ENCODE peak calls at places on chromosomes 3 and 15, in eight cellular contexts. One of them, this sample, is unnamed.

GRCh38 chr3:48199117-48199516 is 10.9 kb upstream of the CDC25A start:
- DNase-seq in stomach: no peak
- DNase-seq in sigmoid colon: no peak
- DNase-seq in testis: no peak
- DNase-seq in transverse colon: no peak
- DNase-seq in heart left ventricle: no peak
- DNase-seq in A549: no peak
- DNase-seq in adrenal gland: no peak
- DNase-seq in this sample: no peak

GRCh38 chr3:185750015-185750414 is 74.8 kb downstream of the IGF2BP2 start:
- DNase-seq in stomach: no peak
- DNase-seq in sigmoid colon: no peak
- DNase-seq in testis: no peak
- DNase-seq in transverse colon: no peak
- DNase-seq in heart left ventricle: no peak
- DNase-seq in A549: no peak
- DNase-seq in adrenal gland: no peak
- DNase-seq in this sample: no peak

GRCh38 chr3:621714-622113 is 425.2 kb downstream of the CHL1 start:
- DNase-seq in stomach: no peak
- DNase-seq in sigmoid colon: no peak
- DNase-seq in testis: no peak
- DNase-seq in transverse colon: no peak
- DNase-seq in heart left ventricle: no peak
- DNase-seq in A549: no peak
- DNase-seq in adrenal gland: no peak
- DNase-seq in this sample: no peak

GRCh38 chr15:43932907-43933306 is 106.1 kb downstream of the WDR76 start:
- DNase-seq in stomach: no peak
- DNase-seq in sigmoid colon: no peak
- DNase-seq in testis: peak; percentile 33
- DNase-seq in transverse colon: no peak
- DNase-seq in heart left ventricle: no peak
- DNase-seq in A549: no peak
- DNase-seq in adrenal gland: no peak
- DNase-seq in this sample: no peak

GRCh38 chr3:153348457-153349137 is 186.6 kb downstream of the RAP2B start:
- DNase-seq in stomach: no peak
- DNase-seq in sigmoid colon: no peak
- DNase-seq in testis: no peak
- DNase-seq in transverse colon: no peak
- DNase-seq in heart left ventricle: no peak
- DNase-seq in A549: no peak
- DNase-seq in adrenal gland: no peak
- DNase-seq in this sample: no peak

GRCh38 chr3:55910543-55910942 is 423.4 kb upstream of the WNT5A start:
- DNase-seq in stomach: no peak
- DNase-seq in sigmoid colon: no peak
- DNase-seq in testis: no peak
- DNase-seq in transverse colon: no peak
- DNase-seq in heart left ventricle: no peak
- DNase-seq in A549: no peak
- DNase-seq in adrenal gland: no peak
- DNase-seq in this sample: no peak

GRCh38 chr3:159619341-159619885 is 369.2 kb upstream of the IL12A start:
- DNase-seq in stomach: no peak
- DNase-seq in sigmoid colon: no peak
- DNase-seq in testis: no peak
- DNase-seq in transverse colon: no peak
- DNase-seq in heart left ventricle: no peak
- DNase-seq in A549: no peak
- DNase-seq in adrenal gland: no peak
- DNase-seq in this sample: no peak

GRCh38 chr15:68930268-68931022 is at the start of gene SPESP1:
- DNase-seq in stomach: peak; percentile 49
- DNase-seq in sigmoid colon: peak; percentile 80
- DNase-seq in testis: peak; percentile 80
- DNase-seq in transverse colon: peak; percentile 56
- DNase-seq in heart left ventricle: peak; percentile 89
- DNase-seq in A549: no peak
- DNase-seq in adrenal gland: peak; percentile 47
- DNase-seq in this sample: no peak

GRCh38 chr3:42707620-42708355 is 5.2 kb upstream of the HHATL start:
- DNase-seq in stomach: no peak
- DNase-seq in sigmoid colon: peak; percentile 30
- DNase-seq in testis: no peak
- DNase-seq in transverse colon: no peak
- DNase-seq in heart left ventricle: no peak
- DNase-seq in A549: no peak
- DNase-seq in adrenal gland: no peak
- DNase-seq in this sample: no peak

GRCh38 chr3:98985406-98985805 is 83.9 kb upstream of the DCBLD2 start:
- DNase-seq in stomach: no peak
- DNase-seq in sigmoid colon: no peak
- DNase-seq in testis: no peak
- DNase-seq in transverse colon: no peak
- DNase-seq in heart left ventricle: no peak
- DNase-seq in A549: no peak
- DNase-seq in adrenal gland: no peak
- DNase-seq in this sample: no peak

GRCh38 chr3:125374501-125374995 is 577 bp downstream of the ZNF148 start:
- DNase-seq in stomach: peak; percentile 30
- DNase-seq in sigmoid colon: no peak
- DNase-seq in testis: peak; percentile 44
- DNase-seq in transverse colon: peak; percentile 43
- DNase-seq in heart left ventricle: peak; percentile 62
- DNase-seq in A549: peak; percentile 38
- DNase-seq in adrenal gland: peak; percentile 49
- DNase-seq in this sample: no peak

GRCh38 chr3:125378762-125379161 is 3.6 kb upstream of the ZNF148 start:
- DNase-seq in stomach: no peak
- DNase-seq in sigmoid colon: no peak
- DNase-seq in testis: no peak
- DNase-seq in transverse colon: no peak
- DNase-seq in heart left ventricle: no peak
- DNase-seq in A549: no peak
- DNase-seq in adrenal gland: no peak
- DNase-seq in this sample: no peak

GRCh38 chr3:125375950-125376679 is 990 bp upstream of the ZNF148 start:
- DNase-seq in stomach: no peak
- DNase-seq in sigmoid colon: no peak
- DNase-seq in testis: no peak
- DNase-seq in transverse colon: no peak
- DNase-seq in heart left ventricle: no peak
- DNase-seq in A549: peak; percentile 21
- DNase-seq in adrenal gland: no peak
- DNase-seq in this sample: no peak

GRCh38 chr3:125379483-125379882 is 4.4 kb upstream of the ZNF148 start:
- DNase-seq in stomach: no peak
- DNase-seq in sigmoid colon: no peak
- DNase-seq in testis: no peak
- DNase-seq in transverse colon: no peak
- DNase-seq in heart left ventricle: no peak
- DNase-seq in A549: no peak
- DNase-seq in adrenal gland: no peak
- DNase-seq in this sample: no peak

DNA sequence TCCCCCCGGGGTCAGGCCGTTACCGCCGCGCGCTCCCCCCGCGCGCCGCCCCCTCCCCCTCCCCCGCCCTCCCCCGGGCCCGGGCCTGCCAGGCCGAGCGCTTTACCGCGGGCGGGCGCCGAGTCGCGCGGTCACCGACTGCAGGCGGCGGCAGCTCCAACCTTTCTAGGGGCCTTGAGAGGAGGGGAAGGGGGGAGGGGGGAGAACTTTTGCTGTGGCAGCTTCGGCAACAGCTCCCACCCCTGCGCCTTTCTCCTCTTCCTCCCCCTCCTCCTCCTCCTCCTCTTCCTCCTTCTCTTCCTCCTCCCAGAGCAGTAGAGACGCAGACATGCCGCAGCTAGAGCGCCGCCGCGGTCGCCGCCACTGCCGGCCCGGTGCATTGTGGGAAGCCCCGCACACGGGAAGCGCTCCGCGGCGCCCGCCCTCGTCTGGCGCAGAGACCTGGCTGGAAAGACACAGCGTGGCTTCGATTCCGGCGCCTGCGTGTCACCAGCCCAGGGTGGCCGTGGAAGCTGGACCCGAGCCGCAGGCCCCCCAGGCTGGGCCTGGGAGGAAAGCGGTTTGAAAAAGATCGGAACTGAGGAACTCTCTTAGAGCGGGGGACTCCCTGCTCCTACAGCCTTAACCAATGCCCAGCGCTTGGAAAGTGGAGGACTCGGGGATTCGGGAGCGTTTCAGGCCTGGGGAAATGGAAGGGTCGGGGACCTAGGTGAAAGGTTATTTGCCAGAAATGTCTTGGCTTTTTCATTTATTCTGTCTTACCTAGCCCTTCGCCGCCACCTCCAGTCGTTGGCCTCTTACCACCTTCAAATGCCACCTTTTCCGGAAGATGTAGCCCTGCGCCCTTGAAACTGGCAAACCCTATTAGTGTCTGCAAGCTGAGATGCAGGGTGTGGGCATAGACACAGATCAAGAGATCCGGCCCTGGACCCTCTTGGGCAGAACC is at the start of gene ZNF148:
- DNase-seq in stomach: peak; percentile 91
- DNase-seq in sigmoid colon: peak; percentile 93
- DNase-seq in testis: peak; percentile 92
- DNase-seq in transverse colon: peak; percentile 92
- DNase-seq in heart left ventricle: peak; percentile 97
- DNase-seq in A549: peak; percentile 49
- DNase-seq in adrenal gland: peak; percentile 91
- DNase-seq in this sample: peak; percentile 30
- TF ChIP-seq POLR2A in stomach: no peak
- TF ChIP-seq POLR2A in sigmoid colon: peak; percentile 78
- TF ChIP-seq POLR2A in testis: no peak
- TF ChIP-seq POLR2A in transverse colon: peak; percentile 89
- TF ChIP-seq POLR2A in heart left ventricle: peak; percentile 75
- TF ChIP-seq POLR2A in A549: peak; percentile 84
- TF ChIP-seq POLR2A in adrenal gland: peak; percentile 67
- TF ChIP-seq POLR2A in this sample: peak; percentile 48

GRCh38 chr3:143763568-143764162 is 84.6 kb downstream of the SLC9A9 start:
- DNase-seq in stomach: no peak
- DNase-seq in sigmoid colon: no peak
- DNase-seq in testis: no peak
- DNase-seq in transverse colon: no peak
- DNase-seq in heart left ventricle: no peak
- DNase-seq in A549: no peak
- DNase-seq in adrenal gland: no peak
- DNase-seq in this sample: no peak
- TF ChIP-seq CTCF in stomach: no peak
- TF ChIP-seq CTCF in sigmoid colon: no peak
- TF ChIP-seq CTCF in testis: no peak
- TF ChIP-seq CTCF in transverse colon: no peak
- TF ChIP-seq CTCF in heart left ventricle: no peak
- TF ChIP-seq CTCF in A549: peak; percentile 21
- TF ChIP-seq CTCF in adrenal gland: no peak
- TF ChIP-seq CTCF in this sample: peak; percentile 19

DNA sequence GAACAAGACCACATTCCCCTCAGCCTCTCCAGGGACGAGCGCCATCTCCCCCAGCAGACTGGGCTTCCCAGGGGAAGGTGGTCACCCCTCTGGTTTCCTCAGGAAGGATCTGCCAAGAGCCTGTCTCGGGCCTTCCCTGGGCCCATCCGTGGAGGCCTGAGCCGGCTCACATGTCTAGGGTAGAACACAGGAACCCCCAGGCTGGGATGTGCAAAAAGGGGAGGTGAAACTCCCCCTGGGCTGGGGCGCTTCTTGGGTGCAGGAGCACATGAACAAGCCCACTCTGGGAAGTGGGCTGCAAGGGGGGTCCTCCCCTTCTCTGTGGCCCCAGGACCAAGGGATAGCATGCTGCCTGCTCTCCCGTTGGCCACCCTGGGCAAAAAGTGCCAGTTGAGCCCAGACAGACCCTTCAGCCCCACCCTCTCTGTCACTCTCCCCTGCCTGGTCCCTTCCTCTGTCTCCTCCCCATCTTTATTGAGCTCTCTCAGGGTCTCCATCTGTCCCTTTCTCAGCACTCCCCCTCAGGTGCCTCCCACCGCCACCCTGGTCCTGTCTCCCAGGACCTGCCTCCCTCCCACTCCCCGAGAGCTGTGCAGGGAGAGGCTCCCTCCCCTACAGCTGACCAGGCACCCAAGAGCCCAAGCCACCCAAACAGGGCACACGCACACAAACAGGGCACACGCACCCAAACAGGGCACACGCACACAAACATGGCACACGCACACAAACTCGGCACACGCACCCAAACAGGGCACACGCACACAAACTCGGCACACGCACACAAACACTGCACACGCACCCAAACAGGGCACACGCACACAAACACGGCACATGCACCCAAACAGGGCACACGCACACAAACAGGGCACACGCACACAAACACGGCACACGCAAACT is 864 bp downstream of the SEMA3G start:
- DNase-seq in stomach: no peak
- DNase-seq in sigmoid colon: no peak
- DNase-seq in testis: no peak
- DNase-seq in transverse colon: no peak
- DNase-seq in heart left ventricle: no peak
- DNase-seq in A549: no peak
- DNase-seq in adrenal gland: no peak
- DNase-seq in this sample: no peak
- H3K27ac ChIP-seq in stomach: no peak overlapping the region
- H3K27ac ChIP-seq in sigmoid colon: no peak overlapping the region
- H3K27ac ChIP-seq in testis: no peak overlapping the region
- H3K27ac ChIP-seq in transverse colon: no peak overlapping the region
- H3K27ac ChIP-seq in heart left ventricle: no peak overlapping the region
- H3K27ac ChIP-seq in A549: no peak overlapping the region
- H3K27ac ChIP-seq in adrenal gland: no peak overlapping the region
- H3K27ac ChIP-seq in this sample: no peak overlapping the region

DNA sequence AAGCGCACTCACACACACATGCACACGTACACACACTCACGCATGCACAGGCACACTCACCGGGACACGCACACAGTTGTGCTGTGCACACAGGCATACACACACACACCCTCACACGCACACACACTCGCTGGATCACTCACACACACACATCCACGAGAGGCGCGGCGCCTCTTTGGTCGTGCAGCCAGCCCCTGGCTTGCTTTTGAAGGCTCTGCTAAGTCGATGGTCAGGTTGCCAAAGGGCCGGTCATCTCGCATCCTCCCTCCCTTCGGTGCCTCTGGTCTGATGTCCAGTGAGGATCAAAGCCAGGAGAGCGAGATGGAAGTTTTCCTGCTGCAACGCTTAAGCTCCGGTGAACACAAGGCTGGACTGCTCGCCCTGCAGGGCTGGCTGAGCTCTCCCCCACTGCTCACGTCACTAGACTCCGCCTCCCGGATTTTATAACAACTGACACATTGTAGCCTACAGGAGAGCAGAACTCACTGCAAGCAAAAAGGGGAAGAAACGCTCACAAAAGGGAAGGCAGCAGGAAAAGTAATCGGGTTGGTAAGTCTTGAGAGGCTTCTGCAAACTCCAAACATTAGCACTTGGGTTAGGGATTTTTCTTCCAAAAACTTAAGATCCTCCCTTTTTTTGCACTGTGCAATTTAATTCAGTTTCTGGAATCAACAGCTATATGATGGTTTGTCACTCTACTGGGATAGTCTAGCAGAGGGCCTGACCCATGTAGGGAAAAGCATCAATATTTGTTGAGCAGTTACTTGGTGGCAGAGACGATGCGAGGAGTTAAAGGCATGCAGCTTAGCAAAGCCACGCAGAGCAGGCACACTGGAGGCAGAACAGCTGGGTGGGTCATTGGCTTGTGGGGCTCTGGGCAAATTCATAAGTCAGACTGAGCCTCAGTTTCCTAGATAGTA is at the start of gene SRGAP3:
- DNase-seq in stomach: peak; percentile 90
- DNase-seq in sigmoid colon: peak; percentile 92
- DNase-seq in testis: peak; percentile 97
- DNase-seq in transverse colon: peak; percentile 92
- DNase-seq in heart left ventricle: peak; percentile 85
- DNase-seq in A549: peak; percentile 96
- DNase-seq in adrenal gland: peak; percentile 95
- DNase-seq in this sample: peak; percentile 29
- TF ChIP-seq POLR2A in stomach: no peak
- TF ChIP-seq POLR2A in sigmoid colon: peak; percentile 31
- TF ChIP-seq POLR2A in testis: no peak
- TF ChIP-seq POLR2A in transverse colon: no peak
- TF ChIP-seq POLR2A in heart left ventricle: no peak
- TF ChIP-seq POLR2A in A549: peak; percentile 36
- TF ChIP-seq POLR2A in adrenal gland: no peak
- TF ChIP-seq POLR2A in this sample: no peak

This sample was measured in esophagus squamous epithelium.